ENCODE peak calls at places on chromosomes 6 and 20, in four cellular contexts. H is HCT116, J is GM12865, B is M059J. K is an unnamed sample.

GRCh38 chr6:113672691-113673149 is 184.4 kb upstream of the MARCKS start:
- DNase-seq in H (no peak), J (no peak), B (peak; percentile 80), K (no peak)

GRCh38 chr6:35735452-35735851 is 1.4 kb upstream of the ARMC12 start:
- DNase-seq in H (no peak), J (no peak), B (no peak), K (no peak)

GRCh38 chr20:52210037-52210990 is 18.7 kb upstream of the ZFP64 start:
- DNase-seq in H (no peak), J (no peak), B (no peak), K (no peak)

GRCh38 chr20:34516874-34517542 is 786 bp downstream of the DYNLRB1 start:
- DNase-seq in H (no peak), J (peak; percentile 50), B (no peak), K (no peak)

GRCh38 chr20:24956001-24956761 is 7.1 kb downstream of the CST7 start:
- DNase-seq in H (no peak), J (no peak), B (no peak), K (no peak)

GRCh38 chr20:43752561-43753301 is 25.9 kb upstream of the GTSF1L start:
- DNase-seq in H (no peak), J (peak; percentile 96), B (peak; percentile 100), K (no peak)

GRCh38 chr6:75266716-75267291 is 17.8 kb downstream of the TMEM30A start:
- DNase-seq in H (no peak), J (peak; percentile 57), B (peak; percentile 70), K (no peak)

GRCh38 chr6:169283924-169284323 is 30.3 kb upstream of the THBS2 start:
- DNase-seq in H (no peak), J (no peak), B (no peak), K (no peak)

GRCh38 chr6:46790359-46790874 is 2.8 kb upstream of the MEP1A start:
- DNase-seq in H (no peak), J (no peak), B (no peak), K (no peak)

GRCh38 chr6:148263010-148263409 is 79.6 kb upstream of the SASH1 start:
- DNase-seq in H (no peak), J (no peak), B (peak; percentile 22), K (peak; percentile 62)

GRCh38 chr20:33460711-33461110 is 17.1 kb upstream of the SNTA1 start:
- DNase-seq in H (no peak), J (no peak), B (no peak), K (no peak)

GRCh38 chr6:29841030-29841429 is 13.4 kb downstream of the HLA-G start:
- DNase-seq in H (no peak), J (no peak), B (no peak), K (no peak)

GRCh38 chr6:161037873-161038228 is 46.3 kb downstream of the MAP3K4 start:
- DNase-seq in H (no peak), J (no peak), B (no peak), K (no peak)

GRCh38 chr6:155041781-155042279 is 46.7 kb downstream of the TIAM2 start:
- DNase-seq in H (no peak), J (no peak), B (no peak), K (no peak)

GRCh38 chr6:100880149-100880900 is 804 bp downstream of the ASCC3 start:
- DNase-seq in H (no peak), J (no peak), B (peak; percentile 47), K (no peak)

GRCh38 chr6:51513891-51514290 is 573.5 kb downstream of the PKHD1 start:
- DNase-seq in H (no peak), J (no peak), B (peak; percentile 26), K (no peak)

GRCh38 chr6:33675968-33676367 is 35.5 kb downstream of the UQCC2 start:
- DNase-seq in H (no peak), J (no peak), B (no peak), K (no peak)

GRCh38 chr6:153511896-153512496 is 380.9 kb upstream of the RGS17 start:
- DNase-seq in H (peak; percentile 8), J (peak; percentile 32), B (peak; percentile 47), K (no peak)

GRCh38 chr6:158621694-158622544 is 22.6 kb downstream of the DYNLT1 start:
- DNase-seq in H (no peak), J (no peak), B (no peak), K (no peak)

GRCh38 chr20:64226686-64227576 is 28.6 kb upstream of the PCMTD2 start:
- DNase-seq in H (no peak), J (no peak), B (no peak), K (no peak)

GRCh38 chr20:33013701-33014326 is 6.3 kb downstream of the BPIFB2 start:
- DNase-seq in H (no peak), J (no peak), B (no peak), K (no peak)

GRCh38 chr6:117463762-117464665 is 18.5 kb upstream of the DCBLD1 start:
- DNase-seq in H (no peak), J (peak; percentile 36), B (peak; percentile 85), K (no peak)

GRCh38 chr6:148617522-148617921 is 129.3 kb upstream of the UST start:
- DNase-seq in H (no peak), J (peak; percentile 9), B (peak; percentile 67), K (no peak)

GRCh38 chr6:82980086-82980485 is 85.6 kb downstream of the UBE3D start:
- DNase-seq in H (no peak), J (no peak), B (peak; percentile 83), K (no peak)

GRCh38 chr6:107235521-107235920 is 120.2 kb upstream of the BEND3 start:
- DNase-seq in H (no peak), J (no peak), B (no peak), K (no peak)

GRCh38 chr6:21437583-21437982 is 156.0 kb upstream of the SOX4 start:
- DNase-seq in H (no peak), J (no peak), B (peak; percentile 40), K (no peak)

GRCh38 chr20:62837790-62838458 is 21.1 kb downstream of the COL9A3 start:
- DNase-seq in H (no peak), J (peak; percentile 47), B (peak; percentile 46), K (no peak)

GRCh38 chr6:136726837-136727557 is 65.3 kb downstream of the MAP3K5 start:
- DNase-seq in H (no peak), J (no peak), B (no peak), K (no peak)

GRCh38 chr20:34023937-34024732 is 30.4 kb downstream of the RALY start:
- DNase-seq in H (no peak), J (no peak), B (no peak), K (no peak)

GRCh38 chr20:32448306-32449056 is 90.3 kb downstream of the ASXL1 start:
- DNase-seq in H (no peak), J (no peak), B (no peak), K (no peak)

GRCh38 chr6:22194188-22194921 is 102.5 kb downstream of the PRL start:
- DNase-seq in H (no peak), J (peak; percentile 43), B (peak; percentile 14), K (no peak)

GRCh38 chr6:20693466-20694063 is 159.3 kb downstream of the CDKAL1 start:
- DNase-seq in H (no peak), J (no peak), B (peak; percentile 88), K (no peak)

GRCh38 chr20:63178445-63178818 is 37.5 kb downstream of the YTHDF1 start:
- DNase-seq in H (no peak), J (no peak), B (no peak), K (no peak)

GRCh38 chr20:24834310-24834709 is 114.8 kb upstream of the CST7 start:
- DNase-seq in H (no peak), J (peak; percentile 26), B (no peak), K (no peak)

GRCh38 chr20:5390719-5391118 is 74.0 kb upstream of the PROKR2 start:
- DNase-seq in H (no peak), J (no peak), B (no peak), K (no peak)

K was measured in keratinocyte.